ENCODE peak calls at places on chromosomes 11 and 22, in nine cellular contexts. One of them, this sample, is unnamed.

GRCh38 chr11:62889484-62890437 is 9.1 kb downstream of the SLC3A2 start:
- DNase-seq in NCI-H524: no peak
- DNase-seq in tibial artery: no peak
- DNase-seq in heart right ventricle: no peak
- DNase-seq in T-helper 1 cell: no peak
- DNase-seq in GM12865: peak
- DNase-seq in iPS-NIHi11: no peak
- DNase-seq in T follicular helper cell: no peak
- DNase-seq in head of caudate nucleus: no peak
- DNase-seq in this sample: peak

GRCh38 chr11:61516675-61517516 is 8.3 kb downstream of the LRRC10B start:
- DNase-seq in T follicular helper cell: peak
- DNase-seq in iPS-NIHi11: peak
- DNase-seq in T-helper 1 cell: peak
- DNase-seq in heart right ventricle: no peak
- DNase-seq in GM12865: peak
- DNase-seq in tibial artery: no peak
- DNase-seq in NCI-H524: peak
- DNase-seq in head of caudate nucleus: no peak
- DNase-seq in this sample: peak

GRCh38 chr11:74001822-74002286 is 7.0 kb downstream of the UCP3 start:
- DNase-seq in head of caudate nucleus: no peak
- DNase-seq in NCI-H524: no peak
- DNase-seq in tibial artery: peak
- DNase-seq in iPS-NIHi11: no peak
- DNase-seq in GM12865: no peak
- DNase-seq in heart right ventricle: no peak
- DNase-seq in T follicular helper cell: no peak
- DNase-seq in T-helper 1 cell: no peak
- DNase-seq in this sample: no peak

GRCh38 chr11:31492320-31492913 is 17.0 kb downstream of the IMMP1L start:
- DNase-seq in NCI-H524: no peak
- DNase-seq in GM12865: no peak
- DNase-seq in tibial artery: no peak
- DNase-seq in heart right ventricle: no peak
- DNase-seq in head of caudate nucleus: no peak
- DNase-seq in T follicular helper cell: no peak
- DNase-seq in T-helper 1 cell: no peak
- DNase-seq in iPS-NIHi11: no peak
- DNase-seq in this sample: no peak

GRCh38 chr22:38172489-38173155 is 9.0 kb downstream of the PLA2G6 start:
- DNase-seq in GM12865: no peak
- DNase-seq in NCI-H524: no peak
- DNase-seq in iPS-NIHi11: no peak
- DNase-seq in T-helper 1 cell: peak
- DNase-seq in head of caudate nucleus: peak
- DNase-seq in tibial artery: peak
- DNase-seq in T follicular helper cell: no peak
- DNase-seq in heart right ventricle: peak
- DNase-seq in this sample: no peak

GRCh38 chr11:96412761-96413381 is 23.1 kb downstream of the JRKL start:
- DNase-seq in GM12865: no peak
- DNase-seq in NCI-H524: no peak
- DNase-seq in T follicular helper cell: no peak
- DNase-seq in iPS-NIHi11: no peak
- DNase-seq in T-helper 1 cell: no peak
- DNase-seq in tibial artery: no peak
- DNase-seq in head of caudate nucleus: no peak
- DNase-seq in heart right ventricle: no peak
- DNase-seq in this sample: no peak

GRCh38 chr11:128379587-128380279 is 207.6 kb downstream of the ETS1 start:
- DNase-seq in GM12865: no peak
- DNase-seq in tibial artery: no peak
- DNase-seq in iPS-NIHi11: no peak
- DNase-seq in T-helper 1 cell: peak
- DNase-seq in T follicular helper cell: no peak
- DNase-seq in head of caudate nucleus: no peak
- DNase-seq in heart right ventricle: no peak
- DNase-seq in NCI-H524: no peak
- DNase-seq in this sample: no peak

GRCh38 chr11:84720706-84721402 is 906.3 kb downstream of the DLG2 start:
- DNase-seq in GM12865: no peak
- DNase-seq in tibial artery: no peak
- DNase-seq in T-helper 1 cell: no peak
- DNase-seq in iPS-NIHi11: peak
- DNase-seq in T follicular helper cell: no peak
- DNase-seq in head of caudate nucleus: peak
- DNase-seq in NCI-H524: peak
- DNase-seq in heart right ventricle: peak
- DNase-seq in this sample: peak

GRCh38 chr22:17357688-17358087 is 11.6 kb upstream of the CECR2 start:
- DNase-seq in T follicular helper cell: no peak
- DNase-seq in NCI-H524: no peak
- DNase-seq in GM12865: no peak
- DNase-seq in tibial artery: no peak
- DNase-seq in head of caudate nucleus: no peak
- DNase-seq in heart right ventricle: no peak
- DNase-seq in iPS-NIHi11: no peak
- DNase-seq in T-helper 1 cell: no peak
- DNase-seq in this sample: no peak

GRCh38 chr11:33997473-33998347 is 53.8 kb upstream of the CAPRIN1 start:
- DNase-seq in heart right ventricle: no peak
- DNase-seq in head of caudate nucleus: peak
- DNase-seq in tibial artery: no peak
- DNase-seq in T-helper 1 cell: no peak
- DNase-seq in NCI-H524: no peak
- DNase-seq in T follicular helper cell: no peak
- DNase-seq in GM12865: no peak
- DNase-seq in iPS-NIHi11: no peak
- DNase-seq in this sample: no peak

GRCh38 chr11:95898782-95899181 is 25.1 kb downstream of the MTMR2 start:
- DNase-seq in T-helper 1 cell: no peak
- DNase-seq in heart right ventricle: no peak
- DNase-seq in head of caudate nucleus: no peak
- DNase-seq in NCI-H524: no peak
- DNase-seq in iPS-NIHi11: no peak
- DNase-seq in T follicular helper cell: no peak
- DNase-seq in GM12865: no peak
- DNase-seq in tibial artery: no peak
- DNase-seq in this sample: no peak

GRCh38 chr11:124900464-124900863 is 2.8 kb upstream of the ROBO4 start:
- DNase-seq in NCI-H524: no peak
- DNase-seq in T follicular helper cell: no peak
- DNase-seq in head of caudate nucleus: no peak
- DNase-seq in heart right ventricle: no peak
- DNase-seq in tibial artery: no peak
- DNase-seq in iPS-NIHi11: no peak
- DNase-seq in GM12865: no peak
- DNase-seq in T-helper 1 cell: no peak
- DNase-seq in this sample: no peak

GRCh38 chr11:34044664-34045485 is 6.7 kb upstream of the CAPRIN1 start:
- DNase-seq in NCI-H524: no peak
- DNase-seq in tibial artery: no peak
- DNase-seq in heart right ventricle: no peak
- DNase-seq in T-helper 1 cell: peak
- DNase-seq in GM12865: no peak
- DNase-seq in T follicular helper cell: no peak
- DNase-seq in head of caudate nucleus: no peak
- DNase-seq in iPS-NIHi11: no peak
- DNase-seq in this sample: no peak

GRCh38 chr22:45785458-45785857 is 113.8 kb downstream of the ATXN10 start:
- DNase-seq in GM12865: no peak
- DNase-seq in head of caudate nucleus: no peak
- DNase-seq in tibial artery: no peak
- DNase-seq in heart right ventricle: no peak
- DNase-seq in NCI-H524: no peak
- DNase-seq in iPS-NIHi11: no peak
- DNase-seq in T follicular helper cell: no peak
- DNase-seq in T-helper 1 cell: no peak
- DNase-seq in this sample: no peak

GRCh38 chr22:32413715-32414114 is 1.7 kb upstream of the RTCB start:
- DNase-seq in GM12865: peak
- DNase-seq in tibial artery: no peak
- DNase-seq in NCI-H524: peak
- DNase-seq in heart right ventricle: no peak
- DNase-seq in head of caudate nucleus: no peak
- DNase-seq in T follicular helper cell: no peak
- DNase-seq in T-helper 1 cell: no peak
- DNase-seq in iPS-NIHi11: peak
- DNase-seq in this sample: no peak

GRCh38 chr22:17013396-17014100 is 5.5 kb upstream of the GAB4 start:
- DNase-seq in NCI-H524: no peak
- DNase-seq in T follicular helper cell: no peak
- DNase-seq in iPS-NIHi11: no peak
- DNase-seq in tibial artery: no peak
- DNase-seq in head of caudate nucleus: no peak
- DNase-seq in T-helper 1 cell: no peak
- DNase-seq in heart right ventricle: no peak
- DNase-seq in GM12865: no peak
- DNase-seq in this sample: no peak

GRCh38 chr11:46976182-46976854 is 39.8 kb downstream of the CSTPP1 start:
- DNase-seq in head of caudate nucleus: no peak
- DNase-seq in tibial artery: no peak
- DNase-seq in iPS-NIHi11: no peak
- DNase-seq in T-helper 1 cell: no peak
- DNase-seq in T follicular helper cell: no peak
- DNase-seq in GM12865: peak
- DNase-seq in heart right ventricle: no peak
- DNase-seq in NCI-H524: no peak
- DNase-seq in this sample: no peak

GRCh38 chr22:29244785-29245625 is 22.8 kb downstream of the RHBDD3 start:
- DNase-seq in T follicular helper cell: no peak
- DNase-seq in NCI-H524: no peak
- DNase-seq in GM12865: no peak
- DNase-seq in iPS-NIHi11: peak
- DNase-seq in heart right ventricle: no peak
- DNase-seq in head of caudate nucleus: no peak
- DNase-seq in T-helper 1 cell: no peak
- DNase-seq in tibial artery: no peak
- DNase-seq in this sample: no peak

GRCh38 chr11:57432714-57433163 is 5.8 kb upstream of the SLC43A3 start:
- DNase-seq in GM12865: peak
- DNase-seq in T-helper 1 cell: no peak
- DNase-seq in T follicular helper cell: no peak
- DNase-seq in iPS-NIHi11: no peak
- DNase-seq in NCI-H524: no peak
- DNase-seq in tibial artery: no peak
- DNase-seq in heart right ventricle: no peak
- DNase-seq in head of caudate nucleus: peak
- DNase-seq in this sample: no peak

GRCh38 chr11:15826826-15827225 is 529.5 kb downstream of the SOX6 start:
- DNase-seq in GM12865: peak
- DNase-seq in iPS-NIHi11: peak
- DNase-seq in tibial artery: no peak
- DNase-seq in heart right ventricle: peak
- DNase-seq in T-helper 1 cell: no peak
- DNase-seq in T follicular helper cell: no peak
- DNase-seq in NCI-H524: peak
- DNase-seq in head of caudate nucleus: no peak
- DNase-seq in this sample: no peak

GRCh38 chr22:49999063-49999900 is 13.3 kb downstream of the IL17REL start:
- DNase-seq in T follicular helper cell: no peak
- DNase-seq in NCI-H524: no peak
- DNase-seq in tibial artery: peak
- DNase-seq in GM12865: peak
- DNase-seq in T-helper 1 cell: no peak
- DNase-seq in head of caudate nucleus: no peak
- DNase-seq in iPS-NIHi11: peak
- DNase-seq in heart right ventricle: peak
- DNase-seq in this sample: no peak

GRCh38 chr11:91820709-91821108 is 403.9 kb upstream of the FAT3 start:
- DNase-seq in heart right ventricle: no peak
- DNase-seq in GM12865: no peak
- DNase-seq in T follicular helper cell: no peak
- DNase-seq in iPS-NIHi11: no peak
- DNase-seq in T-helper 1 cell: no peak
- DNase-seq in NCI-H524: no peak
- DNase-seq in head of caudate nucleus: peak
- DNase-seq in tibial artery: no peak
- DNase-seq in this sample: no peak

GRCh38 chr11:69542314-69543168 is 61.1 kb downstream of the LINC01488 start:
- DNase-seq in T-helper 1 cell: no peak
- DNase-seq in GM12865: no peak
- DNase-seq in T follicular helper cell: no peak
- DNase-seq in heart right ventricle: no peak
- DNase-seq in head of caudate nucleus: no peak
- DNase-seq in tibial artery: no peak
- DNase-seq in NCI-H524: no peak
- DNase-seq in iPS-NIHi11: no peak
- DNase-seq in this sample: no peak

GRCh38 chr22:32991353-32992115 is 66.6 kb downstream of the SYN3 start:
- DNase-seq in heart right ventricle: peak
- DNase-seq in tibial artery: peak
- DNase-seq in GM12865: no peak
- DNase-seq in iPS-NIHi11: no peak
- DNase-seq in head of caudate nucleus: no peak
- DNase-seq in NCI-H524: peak
- DNase-seq in T-helper 1 cell: no peak
- DNase-seq in T follicular helper cell: no peak
- DNase-seq in this sample: no peak

GRCh38 chr11:126628790-126629621 is 273.5 kb downstream of the ST3GAL4 start:
- DNase-seq in head of caudate nucleus: peak
- DNase-seq in T-helper 1 cell: no peak
- DNase-seq in heart right ventricle: no peak
- DNase-seq in NCI-H524: peak
- DNase-seq in tibial artery: no peak
- DNase-seq in GM12865: no peak
- DNase-seq in iPS-NIHi11: no peak
- DNase-seq in T follicular helper cell: no peak
- DNase-seq in this sample: no peak

GRCh38 chr11:86740628-86741488 is 59.5 kb upstream of the PRSS23 start:
- DNase-seq in head of caudate nucleus: peak
- DNase-seq in GM12865: no peak
- DNase-seq in tibial artery: peak
- DNase-seq in NCI-H524: no peak
- DNase-seq in heart right ventricle: no peak
- DNase-seq in T follicular helper cell: no peak
- DNase-seq in T-helper 1 cell: peak
- DNase-seq in iPS-NIHi11: peak
- DNase-seq in this sample: no peak

GRCh38 chr11:102341844-102342318 is 5.1 kb upstream of the BIRC2 start:
- DNase-seq in heart right ventricle: peak
- DNase-seq in NCI-H524: peak
- DNase-seq in tibial artery: peak
- DNase-seq in T-helper 1 cell: peak
- DNase-seq in T follicular helper cell: peak
- DNase-seq in iPS-NIHi11: peak
- DNase-seq in GM12865: peak
- DNase-seq in head of caudate nucleus: peak
- DNase-seq in this sample: no peak

GRCh38 chr11:57277845-57278720 is 41.0 kb upstream of the APLNR start:
- DNase-seq in head of caudate nucleus: peak
- DNase-seq in iPS-NIHi11: peak
- DNase-seq in T-helper 1 cell: peak
- DNase-seq in GM12865: peak
- DNase-seq in T follicular helper cell: peak
- DNase-seq in tibial artery: peak
- DNase-seq in NCI-H524: peak
- DNase-seq in heart right ventricle: peak
- DNase-seq in this sample: no peak

GRCh38 chr11:105861225-105861624 is 160.8 kb downstream of the MSANTD4 start:
- DNase-seq in GM12865: no peak
- DNase-seq in T-helper 1 cell: no peak
- DNase-seq in heart right ventricle: no peak
- DNase-seq in T follicular helper cell: no peak
- DNase-seq in iPS-NIHi11: no peak
- DNase-seq in NCI-H524: peak
- DNase-seq in head of caudate nucleus: no peak
- DNase-seq in tibial artery: no peak
- DNase-seq in this sample: no peak

GRCh38 chr11:2419638-2420501 is 19.3 kb downstream of the TSSC4 start:
- DNase-seq in T follicular helper cell: peak
- DNase-seq in iPS-NIHi11: peak
- DNase-seq in head of caudate nucleus: peak
- DNase-seq in NCI-H524: peak
- DNase-seq in heart right ventricle: peak
- DNase-seq in GM12865: peak
- DNase-seq in T-helper 1 cell: peak
- DNase-seq in tibial artery: peak
- DNase-seq in this sample: peak

GRCh38 chr22:41487037-41487963 is 18.4 kb downstream of the ACO2 start:
- DNase-seq in GM12865: no peak
- DNase-seq in heart right ventricle: no peak
- DNase-seq in T follicular helper cell: no peak
- DNase-seq in iPS-NIHi11: no peak
- DNase-seq in tibial artery: no peak
- DNase-seq in head of caudate nucleus: no peak
- DNase-seq in T-helper 1 cell: no peak
- DNase-seq in NCI-H524: no peak
- DNase-seq in this sample: no peak

This sample was measured in B cell.